ENCODE peak calls at places on chromosomes 3 and 15, in eight cellular contexts. J is cardiac fibroblast; D is dermis blood vessel endothelial cell; G is AG04450; H is retinal pigment epithelial cell; Y is stimulated activated CD4-positive, alpha-beta T cell treated with anti-CD3 and anti-CD28 coated beads, TNF-alpha, amount 100 ng/mL, for 4 hours; X is COR-L47; E is T-helper 9 cell. W is an unnamed sample.
A peak's percentile ranks its signal among the peaks of the same experiment; 100 is the strongest.

GRCh38 chr3:28267984-28268849 is 26.8 kb downstream of the CMC1 start:
- DNase-seq in J (peak; percentile 9), D (no peak), G (no peak), H (no peak), Y (no peak), X (no peak), E (no peak), W (no peak)

GRCh38 chr15:43441316-43441715 is 51.6 kb downstream of the TP53BP1 start:
- DNase-seq in J (peak; percentile 65), D (peak; percentile 26), G (no peak), H (no peak), Y (no peak), X (no peak), E (no peak), W (no peak)

GRCh38 chr15:45435124-45435903 is 57.0 kb upstream of the GATM start:
- DNase-seq in J (no peak), D (no peak), G (no peak), H (peak; percentile 38), Y (no peak), X (no peak), E (no peak), W (no peak)

GRCh38 chr15:37102315-37103021 is 2.1 kb upstream of the MEIS2 start:
- DNase-seq in J (peak; percentile 51), D (peak; percentile 4), G (no peak), H (no peak), Y (no peak), X (peak; percentile 65), E (no peak), W (no peak)

GRCh38 chr3:38835939-38836338 is 19.9 kb upstream of the SCN10A start:
- DNase-seq in J (no peak), D (no peak), G (no peak), H (no peak), Y (no peak), X (no peak), E (no peak), W (no peak)

GRCh38 chr3:15108082-15108545 is 9.2 kb upstream of the RBSN start:
- DNase-seq in J (peak; percentile 83), D (peak; percentile 90), G (peak; percentile 50), H (no peak), Y (peak; percentile 48), X (peak; percentile 41), E (peak; percentile 75), W (peak; percentile 58)

GRCh38 chr3:54537506-54537905 is 390.4 kb downstream of the LRTM1 start:
- DNase-seq in J (no peak), D (no peak), G (no peak), H (no peak), Y (no peak), X (no peak), E (no peak), W (no peak)

GRCh38 chr3:11535207-11535960 is 108.3 kb downstream of the VGLL4 start:
- DNase-seq in J (no peak), D (no peak), G (no peak), H (no peak), Y (no peak), X (no peak), E (no peak), W (no peak)

GRCh38 chr3:168260859-168261258 is 165.1 kb upstream of the GOLIM4 start:
- DNase-seq in J (no peak), D (no peak), G (no peak), H (no peak), Y (no peak), X (no peak), E (no peak), W (no peak)

GRCh38 chr3:154247806-154248480 is 76.3 kb downstream of the DHX36 start:
- DNase-seq in J (no peak), D (no peak), G (no peak), H (no peak), Y (no peak), X (no peak), E (no peak), W (no peak)

GRCh38 chr3:14508966-14509795 is 31.0 kb downstream of the GRIP2 start:
- DNase-seq in J (peak; percentile 38), D (peak; percentile 66), G (no peak), H (no peak), Y (peak; percentile 50), X (peak; percentile 0), E (peak; percentile 65), W (peak; percentile 37)

GRCh38 chr15:27805261-27806220 is 293.6 kb downstream of the OCA2 start:
- DNase-seq in J (no peak), D (no peak), G (no peak), H (no peak), Y (no peak), X (no peak), E (no peak), W (no peak)

GRCh38 chr3:171915275-171915674 is 72.1 kb downstream of the TMEM212 start:
- DNase-seq in J (no peak), D (no peak), G (no peak), H (no peak), Y (no peak), X (no peak), E (no peak), W (no peak)

GRCh38 chr3:10419637-10420232 is 85.7 kb downstream of the ATP2B2 start:
- DNase-seq in J (no peak), D (no peak), G (no peak), H (peak; percentile 11), Y (peak; percentile 31), X (no peak), E (no peak), W (no peak)

GRCh38 chr3:195137638-195138588 is 133.0 kb downstream of the XXYLT1 start:
- DNase-seq in J (no peak), D (no peak), G (no peak), H (no peak), Y (no peak), X (no peak), E (no peak), W (no peak)

GRCh38 chr3:103698646-103699045 is 1263.8 kb downstream of the ZPLD1 start:
- DNase-seq in J (no peak), D (no peak), G (no peak), H (no peak), Y (no peak), X (no peak), E (no peak), W (no peak)

GRCh38 chr15:75154461-75155062 is 47.1 kb upstream of the C15orf39 start:
- DNase-seq in J (no peak), D (no peak), G (no peak), H (no peak), Y (no peak), X (no peak), E (no peak), W (no peak)

GRCh38 chr15:62783303-62783957 is 259.1 kb upstream of the TPM1 start:
- DNase-seq in J (peak; percentile 93), D (peak; percentile 43), G (peak; percentile 75), H (no peak), Y (no peak), X (no peak), E (no peak), W (no peak)

GRCh38 chr3:179189764-179190163 is 41.6 kb downstream of the PIK3CA start:
- DNase-seq in J (peak; percentile 77), D (peak; percentile 21), G (peak; percentile 54), H (no peak), Y (no peak), X (no peak), E (no peak), W (no peak)

GRCh38 chr15:95868970-95869369 is 461.5 kb upstream of the NR2F2 start:
- DNase-seq in J (no peak), D (no peak), G (no peak), H (no peak), Y (no peak), X (no peak), E (no peak), W (no peak)

GRCh38 chr3:38247366-38248035 is 18.1 kb upstream of the SLC22A13 start:
- DNase-seq in J (peak; percentile 92), D (peak; percentile 87), G (peak; percentile 64), H (peak; percentile 82), Y (no peak), X (no peak), E (no peak), W (no peak)

GRCh38 chr15:48596415-48596814 is 49.1 kb downstream of the FBN1 start:
- DNase-seq in J (no peak), D (no peak), G (no peak), H (no peak), Y (no peak), X (no peak), E (no peak), W (no peak)

GRCh38 chr3:16254933-16255725 is 9.6 kb downstream of the DPH3 start:
- DNase-seq in J (no peak), D (no peak), G (no peak), H (no peak), Y (no peak), X (no peak), E (no peak), W (no peak)

GRCh38 chr3:114411811-114412803 is 118.3 kb downstream of the TIGIT start:
- DNase-seq in J (peak; percentile 81), D (peak; percentile 43), G (no peak), H (peak; percentile 13), Y (no peak), X (no peak), E (no peak), W (no peak)

GRCh38 chr15:55344206-55344605 is 25.2 kb downstream of the PIGB start:
- DNase-seq in J (peak; percentile 18), D (no peak), G (no peak), H (no peak), Y (no peak), X (no peak), E (no peak), W (no peak)

W was measured in T follicular helper cell.